ENCODE peak calls at places on chromosomes 13 and 19, in ten cellular contexts. N is K562; J is breast epithelium; Z is body of pancreas; F is heart left ventricle; V is CD4-positive, CD25-positive, alpha-beta regulatory T cell; R is tibial nerve; W is IMR-90; E is CD8-positive, alpha-beta T cell; I is adrenal gland. C is an unnamed sample.

GRCh38 chr19:46746281-46746965 is at the start of gene STRN4:
- DNase-seq in N (peak; percentile 94), J (no peak), V (peak; percentile 44), W (no peak), F (no peak), Z (peak; percentile 61), I (no peak), E (peak; percentile 77), R (no peak), C (peak; percentile 58)

GRCh38 chr13:110565296-110565695 is 3.8 kb upstream of the RAB20 start:
- DNase-seq in N (no peak), E (no peak), R (no peak), V (no peak), Z (no peak), F (no peak), I (no peak), J (no peak), W (no peak), C (no peak)

GRCh38 chr13:111958612-111959395 is 108.1 kb upstream of the SOX1 start:
- DNase-seq in N (no peak), J (no peak), Z (no peak), F (no peak), W (no peak), V (no peak), E (no peak), I (no peak), R (no peak), C (no peak)

GRCh38 chr13:111846396-111847174 is 220.4 kb upstream of the SOX1 start:
- DNase-seq in Z (no peak), I (no peak), F (no peak), E (no peak), V (no peak), R (no peak), J (no peak), W (no peak), N (no peak), C (no peak)

GRCh38 chr13:43203781-43204180 is 180.4 kb downstream of the DNAJC15 start:
- DNase-seq in F (no peak), N (no peak), Z (no peak), R (no peak), J (no peak), W (no peak), V (no peak), E (no peak), I (no peak), C (no peak)

GRCh38 chr19:40525234-40526051 is 51.2 kb upstream of the SHKBP1 start:
- DNase-seq in W (no peak), J (no peak), I (no peak), V (no peak), N (peak; percentile 38), F (no peak), Z (no peak), E (no peak), R (no peak), C (no peak)

GRCh38 chr19:49333426-49334288 is 1.5 kb upstream of the CD37 start:
- DNase-seq in R (no peak), F (no peak), E (peak; percentile 84), N (no peak), V (peak; percentile 57), W (peak; percentile 40), J (peak; percentile 15), I (no peak), Z (no peak), C (no peak)

GRCh38 chr19:48656840-48657474 is 11.0 kb upstream of the CA11 start:
- DNase-seq in R (peak; percentile 42), N (no peak), E (no peak), F (no peak), J (no peak), I (no peak), V (no peak), W (peak; percentile 95), Z (peak; percentile 23), C (peak; percentile 76)

GRCh38 chr19:31296741-31297390 is 52.4 kb downstream of the TSHZ3 start:
- DNase-seq in E (no peak), F (no peak), J (no peak), V (no peak), N (no peak), W (no peak), R (no peak), Z (no peak), I (no peak), C (no peak)

GRCh38 chr13:41196620-41197019 is 2.3 kb upstream of the KBTBD7 start:
- DNase-seq in W (no peak), R (no peak), N (no peak), Z (no peak), F (no peak), E (no peak), V (no peak), I (no peak), J (no peak), C (no peak)

GRCh38 chr19:35170359-35171061 is 16.0 kb downstream of the FXYD5 start:
- DNase-seq in V (no peak), W (no peak), I (no peak), R (peak; percentile 28), J (no peak), E (no peak), Z (no peak), N (no peak), F (no peak), C (no peak)

GRCh38 chr13:94325660-94326059 is 153.8 kb downstream of the DCT start:
- DNase-seq in J (no peak), E (no peak), W (peak; percentile 17), Z (no peak), N (no peak), I (peak; percentile 30), R (no peak), V (no peak), F (peak; percentile 22), C (peak; percentile 60)

GRCh38 chr13:94322925-94323324 is 156.6 kb downstream of the DCT start:
- DNase-seq in N (no peak), E (no peak), W (no peak), I (no peak), J (no peak), R (no peak), V (no peak), F (no peak), Z (no peak), C (no peak)

GRCh38 chr13:94323746-94324408 is 155.6 kb downstream of the DCT start:
- DNase-seq in F (no peak), W (no peak), R (no peak), N (no peak), E (peak; percentile 67), Z (no peak), I (no peak), V (peak; percentile 77), J (no peak), C (no peak)

GRCh38 chr13:94325148-94325528 is 154.3 kb downstream of the DCT start:
- DNase-seq in N (no peak), J (no peak), F (peak; percentile 30), W (no peak), E (no peak), R (no peak), Z (no peak), I (no peak), V (no peak), C (no peak)

DNA sequence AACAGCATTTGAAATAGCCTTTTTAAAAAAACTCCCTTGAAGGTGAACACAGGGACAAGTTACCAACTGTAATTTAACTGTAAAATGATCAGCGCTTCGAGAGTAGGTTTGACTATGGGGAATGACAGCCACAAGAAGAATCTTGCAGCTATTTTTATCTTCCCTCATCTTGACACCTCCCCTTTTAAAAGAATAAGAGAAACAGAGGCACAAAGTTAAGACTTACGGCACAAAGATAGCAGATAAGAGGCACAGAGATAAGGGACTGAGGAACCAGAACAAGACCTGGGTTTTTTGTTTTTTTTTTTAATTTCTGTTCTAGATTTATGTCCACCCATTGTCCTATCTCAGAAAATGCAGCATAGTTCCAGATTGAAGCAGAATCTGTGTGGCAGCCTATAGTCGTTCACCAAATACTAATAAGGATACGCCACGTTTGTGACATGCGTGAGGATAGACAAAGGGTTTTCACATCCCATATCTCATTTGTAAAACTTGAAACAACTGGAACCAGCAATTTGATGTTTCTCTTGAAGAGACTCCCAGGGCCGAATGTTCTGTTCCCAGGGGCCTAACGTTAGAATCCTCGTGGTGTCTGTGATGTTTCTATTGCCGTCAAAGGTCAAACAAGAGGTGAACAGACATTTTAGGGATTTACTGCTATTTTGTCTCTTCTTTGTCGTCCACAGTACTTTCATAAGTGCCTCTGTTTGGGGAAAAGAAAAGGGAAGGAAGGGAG is 154.9 kb downstream of the DCT start:
- DNase-seq in N (no peak), J (no peak), I (no peak), W (no peak), F (no peak), V (no peak), E (no peak), R (no peak), Z (no peak), C (no peak)
- H3K4me1 ChIP-seq in N (no peaks in the 10 kb centered on the region), J (no peaks in the 10 kb centered on the region), I (peaks cover 9% of the 10 kb centered on the region), W (peaks cover 19% of the 10 kb centered on the region), F (peaks cover 9% of the 10 kb centered on the region), V (peaks cover 73% of the 10 kb centered on the region), E (peaks cover 58% of the 10 kb centered on the region), R (peaks cover 8% of the 10 kb centered on the region), Z (peaks cover 2% of the 10 kb centered on the region), C (peaks cover 32% of the 10 kb centered on the region)

GRCh38 chr19:18867199-18867598 is 28.8 kb downstream of the CERS1 start:
- DNase-seq in I (no peak), Z (no peak), R (no peak), F (peak; percentile 22), J (no peak), N (no peak), V (no peak), W (no peak), E (no peak), C (no peak)
- H3K36me3 ChIP-seq in I (peaks cover 62% of the 10 kb centered on the region), Z (peaks cover 17% of the 10 kb centered on the region), R (peaks cover 31% of the 10 kb centered on the region), F (peaks cover 63% of the 10 kb centered on the region), J (peaks cover 14% of the 10 kb centered on the region), N (peaks cover 61% of the 10 kb centered on the region), V (peaks cover 49% of the 10 kb centered on the region), W (peaks cover 50% of the 10 kb centered on the region), E (peaks cover 28% of the 10 kb centered on the region), C (peaks cover 29% of the 10 kb centered on the region)

GRCh38 chr19:57359300-57359699 is 4.1 kb upstream of the TRAPPC2B start:
- DNase-seq in E (no peak), F (no peak), I (no peak), W (no peak), V (no peak), J (no peak), N (no peak), R (no peak), Z (no peak), C (no peak)
- H3K9me3 ChIP-seq in E (peaks cover 43% of the 10 kb centered on the region), F (no peaks in the 10 kb centered on the region), I (no peaks in the 10 kb centered on the region), W (peaks cover 2% of the 10 kb centered on the region), V (peaks cover 55% of the 10 kb centered on the region), J (peaks cover 61% of the 10 kb centered on the region), N (peaks cover 4% of the 10 kb centered on the region), R (peaks cover 57% of the 10 kb centered on the region), Z (peaks cover 34% of the 10 kb centered on the region), C (no peaks in the 10 kb centered on the region)

DNA sequence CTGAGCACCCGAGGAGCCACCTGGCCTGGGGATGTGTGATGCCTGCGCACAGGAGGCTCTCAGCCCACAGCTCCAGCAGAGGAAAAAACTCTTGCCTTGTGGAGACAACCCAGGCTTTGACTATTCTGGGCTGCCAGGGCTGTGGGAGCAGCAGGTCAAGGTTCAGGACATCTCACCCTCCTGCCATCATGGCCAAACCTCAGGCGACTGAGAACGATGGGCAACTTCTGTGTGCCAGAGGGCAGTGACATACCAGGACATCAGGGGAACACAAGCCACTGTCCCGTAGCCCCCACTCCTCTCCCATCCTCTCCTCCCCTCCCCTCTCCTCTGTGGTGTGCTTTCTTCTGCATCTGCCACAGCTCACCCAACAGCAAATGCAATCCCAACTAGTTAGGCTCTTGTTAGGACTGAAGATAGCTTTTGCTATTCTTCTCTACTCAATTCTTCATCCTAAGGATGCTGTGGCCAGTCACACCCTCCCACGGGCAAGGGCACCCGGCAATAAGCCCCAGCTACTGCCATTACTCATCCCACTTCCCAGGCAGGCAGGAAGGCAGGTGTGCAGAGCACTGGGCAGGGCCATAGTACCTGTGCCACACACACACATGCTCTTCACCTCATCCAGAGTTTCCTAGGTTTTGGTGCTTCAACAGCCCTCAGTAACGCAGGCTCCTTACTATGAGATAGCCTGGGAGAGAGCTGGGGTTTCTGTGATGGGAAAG is 16.8 kb downstream of the ELL start:
- DNase-seq in E (no peak), Z (no peak), F (no peak), R (no peak), J (no peak), V (no peak), W (no peak), N (no peak), I (no peak), C (no peak)
- H3K4me1 ChIP-seq in E (peaks cover 96% of the 10 kb centered on the region), Z (peaks cover 98% of the 10 kb centered on the region), F (peaks cover 98% of the 10 kb centered on the region), R (peaks cover 77% of the 10 kb centered on the region), J (peaks cover 47% of the 10 kb centered on the region), V (peaks cover 51% of the 10 kb centered on the region), W (peaks cover 29% of the 10 kb centered on the region), N (peaks cover 74% of the 10 kb centered on the region), I (peaks cover 30% of the 10 kb centered on the region), C (peaks cover 54% of the 10 kb centered on the region)